ENCODE peak calls at places on chromosomes 2 and 18, in ten cellular contexts. T is psoas muscle; Y is COR-L47; K is GM04503; W is activated CD4-positive, alpha-beta T cell treated with anti-CD3 and anti-CD28 coated beads for 24 hours; M is iris pigment epithelial cell; G is SHP77; S is mucosa of descending colon; V is stimulated activated CD4-positive, alpha-beta T cell treated with anti-CD3 and anti-CD28 coated beads, Interleukin-2, amount 100 ng/mL, for 48 hours; J is NCI-H446 treated with DMSO at 0.1 percent for 48 hours. D is an unnamed sample.

GRCh38 chr2:240435955-240436625 is 627 bp downstream of the GPC1 start:
- DNase-seq in T (no peak), M (peak), W (no peak), Y (no peak), S (peak), J (no peak), V (no peak), G (peak), K (no peak), D (no peak)

GRCh38 chr18:23683671-23684070 is 5.6 kb upstream of the LAMA3 start:
- DNase-seq in Y (no peak), J (no peak), K (no peak), T (no peak), W (no peak), S (no peak), V (no peak), G (no peak), M (peak), D (no peak)

GRCh38 chr2:208033701-208034502 is 8.6 kb upstream of the PLEKHM3 start:
- DNase-seq in S (no peak), K (no peak), T (no peak), W (no peak), M (peak), Y (peak), V (peak), J (no peak), G (peak), D (no peak)

GRCh38 chr2:119735565-119735964 is 24.2 kb upstream of the PTPN4 start:
- DNase-seq in S (no peak), Y (no peak), M (no peak), G (no peak), W (no peak), J (no peak), T (no peak), V (no peak), K (no peak), D (no peak)

GRCh38 chr2:14633031-14633430 is 514 bp downstream of the LRATD1 start:
- DNase-seq in S (peak), T (no peak), M (no peak), Y (no peak), G (peak), V (no peak), K (no peak), W (no peak), J (no peak), D (no peak)

GRCh38 chr2:105797298-105797819 is 52.6 kb downstream of the NCK2 start:
- DNase-seq in G (no peak), Y (no peak), S (no peak), K (no peak), J (no peak), T (no peak), V (no peak), M (peak), W (no peak), D (no peak)

GRCh38 chr18:37107748-37108522 is 279.0 kb downstream of the KIAA1328 start:
- DNase-seq in S (no peak), Y (peak), M (no peak), W (no peak), K (no peak), G (peak), T (no peak), J (no peak), V (no peak), D (no peak)

GRCh38 chr2:173982918-173983317 is 17.7 kb upstream of the SP3 start:
- DNase-seq in S (no peak), Y (peak), G (no peak), K (no peak), W (no peak), J (peak), M (peak), T (no peak), V (no peak), D (no peak)

GRCh38 chr2:127562930-127563329 is 27.4 kb downstream of the MYO7B start:
- DNase-seq in Y (no peak), W (no peak), J (no peak), K (no peak), V (no peak), G (no peak), S (no peak), T (no peak), M (no peak), D (no peak)

GRCh38 chr2:172438741-172439508 is 11.5 kb downstream of the ITGA6 start:
- DNase-seq in M (peak), Y (no peak), T (no peak), K (no peak), W (no peak), J (no peak), G (no peak), S (peak), V (no peak), D (no peak)

D was measured in pulmonary artery endothelial cell.